ENCODE peak calls at places on chromosomes 13 and 19, in seven cellular contexts. B is colonic mucosa, H is adipocyte, Q is fibroblast of lung, M is body of pancreas, W is cardiac muscle cell, K is AG04450. I is an unnamed sample.

GRCh38 chr13:46736568-46736967 is 60.4 kb downstream of the ESD start:
- DNase-seq in Q (no peak), K (no peak), B (no peak), M (no peak), H (no peak), W (no peak), I (no peak)

GRCh38 chr19:42396248-42396541 is 6.1 kb upstream of the CNFN start:
- DNase-seq in W (no peak), B (no peak), K (no peak), H (no peak), M (no peak), Q (no peak), I (no peak)

GRCh38 chr19:16795731-16796130 is 33.5 kb upstream of the SIN3B start:
- DNase-seq in K (no peak), W (no peak), B (no peak), Q (no peak), H (no peak), M (no peak), I (no peak)

GRCh38 chr13:33520480-33520839 is 234.9 kb upstream of the STARD13 start:
- DNase-seq in H (no peak), W (no peak), B (no peak), Q (no peak), M (no peak), K (no peak), I (no peak)

GRCh38 chr19:51514866-51515481 is 13.4 kb upstream of the SIGLEC12 start:
- DNase-seq in W (peak), B (no peak), Q (peak), K (peak), H (peak), M (no peak), I (peak)

GRCh38 chr13:95704510-95704909 is 27.6 kb downstream of the DNAJC3 start:
- DNase-seq in K (no peak), Q (peak), H (no peak), W (no peak), M (peak), B (no peak), I (no peak)

GRCh38 chr13:98327326-98328314 is 150.6 kb upstream of the RNF113B start:
- DNase-seq in M (no peak), H (peak), W (peak), Q (peak), K (peak), B (no peak), I (no peak)

GRCh38 chr13:69524459-69525155 is 583.0 kb upstream of the ATXN8OS start:
- DNase-seq in K (no peak), B (no peak), M (no peak), W (no peak), H (peak), Q (peak), I (peak)

GRCh38 chr19:4234862-4235201 is 5.5 kb downstream of the EBI3 start:
- DNase-seq in W (no peak), H (no peak), K (no peak), Q (no peak), M (no peak), B (no peak), I (no peak)

GRCh38 chr19:16199275-16199932 is 1.7 kb downstream of the AP1M1 start:
- DNase-seq in K (no peak), B (no peak), Q (no peak), H (no peak), M (no peak), W (no peak), I (no peak)

DNA sequence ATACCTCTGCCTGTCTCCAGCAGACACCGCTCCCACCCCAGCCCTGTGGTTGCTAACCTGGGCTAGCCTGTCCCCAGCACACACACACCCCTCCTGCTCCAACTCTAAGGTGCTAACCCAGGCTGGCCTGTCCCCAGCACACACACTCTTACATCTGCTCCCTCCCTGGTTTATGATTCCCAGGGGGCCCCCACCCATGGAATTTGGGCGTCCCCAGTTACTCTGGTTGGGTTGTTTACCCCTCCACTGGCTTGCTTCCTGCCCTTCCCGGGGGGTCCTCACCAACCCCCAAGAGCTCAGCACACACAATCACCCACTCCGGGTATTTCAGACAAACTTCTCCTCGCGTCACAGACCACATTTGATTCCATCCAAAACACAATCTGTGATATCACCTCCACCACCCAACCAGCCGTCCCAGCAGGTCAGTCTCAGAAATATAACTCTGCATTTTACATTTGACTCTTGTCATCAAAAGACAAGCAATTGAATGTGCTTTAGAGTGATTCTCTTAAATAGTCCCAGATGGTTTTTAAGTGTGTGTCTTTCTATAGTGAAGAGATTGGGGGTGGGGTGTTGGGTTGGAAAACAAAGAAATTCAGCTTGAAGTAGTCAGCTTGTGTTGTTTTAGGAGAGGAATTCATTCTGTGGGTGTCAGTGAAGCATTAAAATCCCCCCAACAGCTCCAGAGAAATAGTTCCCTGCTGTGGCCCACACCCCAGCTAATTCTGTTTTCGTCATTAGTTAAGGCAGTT is 20.1 kb downstream of the COL4A2 start:
- DNase-seq in W (no peak), K (no peak), Q (no peak), H (peak), B (no peak), M (peak), I (no peak)
- H3K4me3 ChIP-seq in W (no peak), K (no peak), Q (no peak), H (no peak), B (no peak), M (no peak), I (no peak)

GRCh38 chr19:2041686-2042484 is 9.2 kb downstream of the MKNK2 start:
- DNase-seq in B (peak), M (peak), W (peak), K (no peak), Q (peak), H (peak), I (peak)
- H3K4me3 ChIP-seq in B (peak), M (no peak), W (peak), K (peak), Q (peak), H (peak), I (peak)

DNA sequence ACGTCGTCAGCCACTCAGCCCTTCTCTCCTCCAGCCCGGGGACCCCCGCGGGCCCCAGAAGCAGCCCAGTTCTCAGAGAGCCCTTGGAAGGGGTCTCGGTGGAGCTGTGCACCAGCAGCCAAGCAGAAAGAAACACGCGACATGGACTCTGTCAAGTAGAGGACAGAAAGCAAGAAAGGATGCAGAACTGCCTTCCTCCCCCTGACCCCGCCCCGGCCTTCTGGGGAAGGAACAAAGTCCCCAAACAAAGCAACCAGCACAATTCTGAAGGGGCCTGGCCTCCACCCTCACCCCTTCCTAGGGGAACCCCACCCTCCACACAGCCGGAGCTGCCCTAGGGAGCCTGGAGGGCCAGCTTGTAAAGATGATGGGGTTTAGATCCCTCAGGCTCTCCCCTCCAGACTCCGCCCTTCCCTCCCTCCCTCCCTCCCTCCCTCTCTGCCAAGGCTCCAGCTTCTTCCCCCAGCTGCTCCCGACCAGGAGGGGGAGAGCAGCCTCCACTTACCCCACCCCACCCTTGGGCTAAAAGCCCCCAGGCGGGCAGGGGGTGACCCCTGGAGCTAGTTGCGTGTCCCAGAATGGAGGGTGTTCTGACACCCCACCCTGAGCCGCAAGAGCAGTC is 7.8 kb downstream of the LYL1 start:
- DNase-seq in H (no peak), B (no peak), Q (no peak), K (no peak), W (no peak), M (no peak), I (no peak)
- H3K4me3 ChIP-seq in H (no peak), B (no peak), Q (no peak), K (no peak), W (no peak), M (no peak), I (no peak)

GRCh38 chr19:23395041-23395721 is at the start of gene ZNF91:
- DNase-seq in B (peak), K (peak), M (peak), H (peak), W (peak), Q (peak), I (peak)

GRCh38 chr19:23392706-23393105 is 2.6 kb downstream of the ZNF91 start:
- DNase-seq in W (no peak), K (no peak), M (no peak), H (peak), B (no peak), Q (no peak), I (no peak)

GRCh38 chr19:23391239-23391638 is 4.0 kb downstream of the ZNF91 start:
- DNase-seq in H (no peak), B (no peak), M (no peak), K (no peak), W (no peak), Q (no peak), I (no peak)

DNA sequence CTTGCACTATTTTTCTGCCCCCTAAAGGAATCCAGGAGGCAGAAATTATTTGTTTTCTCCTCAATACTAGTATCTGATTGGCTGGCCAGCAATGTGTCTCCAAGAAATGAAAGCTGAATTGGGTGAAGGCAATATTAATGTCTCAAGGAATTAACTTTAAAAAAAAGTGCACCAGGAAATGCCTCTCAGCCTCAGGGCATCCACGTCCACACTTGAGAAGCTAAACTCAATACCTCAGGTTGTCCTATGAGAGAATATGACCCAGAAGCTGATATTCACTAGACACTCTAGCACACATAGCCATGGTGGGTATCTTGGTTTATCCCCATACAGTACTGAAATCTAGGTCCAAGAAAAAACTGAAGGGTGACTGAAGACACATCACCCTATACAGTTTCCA is 2.1 kb downstream of the ZNF91 start:
- DNase-seq in W (no peak), Q (no peak), H (peak), K (no peak), B (no peak), M (no peak), I (no peak)
- H3K4me3 ChIP-seq in W (no peak), Q (no peak), H (peak), K (no peak), B (no peak), M (no peak), I (no peak)

GRCh38 chr19:19537321-19538048 is 580 bp upstream of the CILP2 start:
- DNase-seq in K (no peak), B (no peak), Q (no peak), W (no peak), H (no peak), M (no peak), I (no peak)
- H3K4me3 ChIP-seq in K (no peak), B (peak), Q (no peak), W (no peak), H (no peak), M (no peak), I (no peak)